ENCODE peak calls at places on chromosomes 11 and 22, in four cellular contexts. X, R, M and G are unnamed samples.
A peak's percentile ranks its signal among the peaks of the same experiment; 100 is the strongest.

GRCh38 chr22:40757071-40757470 is 62.1 kb downstream of the SLC25A17 start:
- DNase-seq in X (no peak), R (no peak), M (no peak), G (no peak)

GRCh38 chr11:108092134-108092533 is 29.2 kb upstream of the ACAT1 start:
- DNase-seq in X (no peak), R (no peak), M (no peak), G (no peak)

GRCh38 chr11:62420882-62421281 is 2.0 kb downstream of the SCGB1A1 start:
- DNase-seq in X (no peak), R (no peak), M (no peak), G (no peak)

GRCh38 chr22:50621491-50621880 is 6.5 kb downstream of the ARSA start:
- DNase-seq in X (no peak), R (no peak), M (peak; percentile 69), G (no peak)

GRCh38 chr11:70595452-70595851 is 197.1 kb downstream of the CTTN start:
- DNase-seq in X (no peak), R (no peak), M (no peak), G (no peak)

GRCh38 chr11:98107736-98108135 is 913.0 kb upstream of the CNTN5 start:
- DNase-seq in X (no peak), R (no peak), M (no peak), G (no peak)

GRCh38 chr11:106091480-106092123 is 14.1 kb downstream of the AASDHPPT start:
- DNase-seq in X (no peak), R (no peak), M (peak; percentile 56), G (no peak)

GRCh38 chr11:82733444-82734119 is at the start of gene FAM181B:
- DNase-seq in X (peak; percentile 56), R (no peak), M (no peak), G (peak; percentile 32)

GRCh38 chr11:44247508-44247907 is 62.4 kb downstream of the ALX4 start:
- DNase-seq in X (no peak), R (no peak), M (no peak), G (no peak)

GRCh38 chr11:46991391-46991790 is 54.8 kb downstream of the CSTPP1 start:
- DNase-seq in X (no peak), R (no peak), M (no peak), G (no peak)

GRCh38 chr11:90179923-90180322 is 42.9 kb downstream of the CHORDC1 start:
- DNase-seq in X (no peak), R (no peak), M (no peak), G (no peak)

GRCh38 chr11:65899356-65900124 is 648 bp downstream of the FOSL1 start:
- DNase-seq in X (peak; percentile 81), R (peak; percentile 58), M (no peak), G (peak; percentile 83)

GRCh38 chr22:47618180-47618579 is 855.7 kb downstream of the TBC1D22A start:
- DNase-seq in X (no peak), R (no peak), M (no peak), G (no peak)
- TF ChIP-seq KDM1A in X (no peak), R (no peak), M (no peak), G (no peak)

GRCh38 chr11:555500-556174 is 4.9 kb downstream of the LMNTD2 start:
- DNase-seq in X (no peak), R (no peak), M (no peak), G (no peak)

GRCh38 chr11:556175-556699 is 4.3 kb downstream of the LMNTD2 start:
- DNase-seq in X (no peak), R (no peak), M (no peak), G (no peak)

GRCh38 chr11:553949-554398 is 6.6 kb downstream of the LMNTD2 start:
- DNase-seq in X (no peak), R (no peak), M (no peak), G (no peak)

GRCh38 chr11:554428-554823 is 6.1 kb downstream of the LMNTD2 start:
- DNase-seq in X (no peak), R (no peak), M (no peak), G (no peak)

GRCh38 chr11:554824-555499 is 5.6 kb downstream of the LMNTD2 start:
- DNase-seq in X (peak; percentile 83), R (peak; percentile 44), M (no peak), G (peak; percentile 81)
- TF ChIP-seq CEBPB in X (no peak), R (no peak), M (no peak), G (no peak)

DNA sequence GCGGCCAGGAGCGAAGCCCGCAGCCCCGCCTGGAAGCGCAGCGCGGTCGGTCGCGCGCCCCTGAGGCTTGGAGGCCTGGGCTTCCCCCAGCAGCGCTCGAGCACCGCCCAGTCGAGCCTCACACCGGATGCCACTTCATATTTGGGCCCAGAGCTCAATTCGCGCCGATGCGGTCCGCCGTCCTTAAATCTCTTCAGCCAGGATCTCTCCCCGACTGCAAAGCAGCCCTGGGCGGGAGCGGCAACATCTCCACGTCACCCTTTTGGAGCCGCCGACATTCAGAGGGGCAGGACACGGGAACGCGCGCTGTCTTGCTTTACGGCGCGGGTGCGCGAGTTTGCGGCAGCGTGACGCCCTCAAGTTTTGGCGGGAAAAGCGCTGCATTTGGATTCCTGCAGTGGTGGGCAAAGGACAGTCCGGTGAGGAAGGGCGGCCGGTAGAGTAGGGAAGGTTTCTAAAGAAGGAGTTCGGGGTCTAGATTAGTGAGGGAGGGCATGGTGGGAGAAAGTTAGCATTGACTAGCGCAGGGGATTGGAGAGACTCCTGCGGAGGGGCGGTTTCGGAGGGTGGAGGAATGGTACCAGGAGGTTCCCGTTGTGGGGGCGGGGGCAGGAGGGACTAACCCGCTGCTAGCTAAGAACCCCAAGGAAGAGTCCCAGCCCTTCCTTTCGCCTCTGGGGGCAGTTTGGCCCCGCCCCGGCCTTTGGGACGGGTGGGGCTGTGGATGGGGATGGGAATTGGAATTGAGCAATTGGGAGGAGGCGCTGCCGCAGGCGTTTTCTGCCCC is 824 bp downstream of the CHEK1 start:
- DNase-seq in X (peak; percentile 80), R (peak; percentile 82), M (peak; percentile 77), G (peak; percentile 68)
- TF ChIP-seq REST in X (no peak), R (no peak), M (no peak), G (no peak)

GRCh38 chr11:111446404-111447152 is 65.6 kb downstream of the BTG4 start:
- DNase-seq in X (peak; percentile 78), R (peak; percentile 82), M (peak; percentile 76), G (peak; percentile 83)

GRCh38 chr11:111443640-111444039 is 64.6 kb upstream of the POU2AF1 start:
- DNase-seq in X (no peak), R (no peak), M (no peak), G (no peak)

GRCh38 chr11:111447931-111448330 is 64.3 kb downstream of the BTG4 start:
- DNase-seq in X (no peak), R (no peak), M (no peak), G (no peak)

GRCh38 chr11:111444040-111444439 is 65.0 kb upstream of the POU2AF1 start:
- DNase-seq in X (no peak), R (no peak), M (no peak), G (no peak)

GRCh38 chr11:111445586-111445985 is 66.5 kb upstream of the POU2AF1 start:
- DNase-seq in X (no peak), R (no peak), M (no peak), G (no peak)
- TF ChIP-seq KDM1A in X (no peak), R (no peak), M (no peak), G (no peak)

GRCh38 chr11:78420255-78420764 is 2.7 kb upstream of the GAB2 start:
- DNase-seq in X (no peak), R (peak; percentile 33), M (no peak), G (peak; percentile 85)

GRCh38 chr11:78418584-78419211 is 1.1 kb upstream of the GAB2 start:
- DNase-seq in X (no peak), R (no peak), M (no peak), G (no peak)

GRCh38 chr11:78419327-78419726 is 1.7 kb upstream of the GAB2 start:
- DNase-seq in X (no peak), R (no peak), M (no peak), G (peak; percentile 24)

GRCh38 chr11:78423241-78423640 is 5.6 kb upstream of the GAB2 start:
- DNase-seq in X (no peak), R (no peak), M (no peak), G (no peak)

DNA sequence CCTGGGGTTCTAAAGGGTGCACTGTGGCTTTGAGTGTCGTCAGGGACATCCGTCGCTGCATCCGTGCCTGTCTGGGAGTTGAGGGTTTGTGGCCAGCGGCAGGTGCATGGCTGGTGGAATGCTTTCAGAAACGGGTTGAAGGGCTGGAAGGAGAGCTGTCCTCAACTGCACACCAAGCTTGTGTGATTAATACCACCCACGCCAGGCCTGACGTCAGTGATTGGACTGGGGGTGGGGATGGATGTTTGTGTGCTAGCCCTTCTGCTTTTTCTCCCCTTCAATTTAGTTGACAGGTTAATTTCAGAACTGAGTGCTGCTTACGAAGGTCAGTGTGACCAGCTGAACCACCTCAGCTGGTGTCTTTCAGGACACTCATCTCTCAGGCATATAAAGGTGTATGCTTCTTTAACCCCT is 3.2 kb upstream of the GAB2 start:
- DNase-seq in X (no peak), R (no peak), M (no peak), G (no peak)
- TF ChIP-seq CEBPB in X (no peak), R (no peak), M (no peak), G (no peak)

GRCh38 chr22:44033689-44034088 is 9.6 kb downstream of the PARVB start:
- DNase-seq in X (peak; percentile 20), R (no peak), M (no peak), G (no peak)
- TF ChIP-seq REST in X (no peak), R (no peak), M (no peak), G (no peak)

GRCh38 chr22:37243402-37244113 is 511 bp downstream of the RAC2 start:
- DNase-seq in X (no peak), R (no peak), M (no peak), G (no peak)
- TF ChIP-seq KDM1A in X (no peak), R (no peak), M (no peak), G (no peak)